ENCODE peak calls at places on chromosomes 13 and 19, in seven cellular contexts. S is bronchial epithelial cell, B is tibial artery, I is A172, Y is NCI-H2029, F is Caki2, N is NCI-H1092 treated with DMSO at 0.1 percent for 48 hours. A is an unnamed sample.

GRCh38 chr13:38530492-38530891 is 156.4 kb upstream of the FREM2 start:
- DNase-seq in S (peak; percentile 24), B (no peak), I (peak; percentile 4), Y (no peak), F (no peak), N (peak; percentile 28), A (no peak)

GRCh38 chr19:49243129-49243528 is 81.9 kb downstream of the SLC6A16 start:
- DNase-seq in S (no peak), B (no peak), I (no peak), Y (no peak), F (no peak), N (no peak), A (no peak)

GRCh38 chr13:34025746-34026145 is 207.8 kb downstream of the RFC3 start:
- DNase-seq in S (peak; percentile 62), B (no peak), I (peak; percentile 91), Y (no peak), F (peak; percentile 3), N (no peak), A (no peak)

GRCh38 chr13:62924395-62924794 is 1508.7 kb upstream of the PCDH20 start:
- DNase-seq in S (no peak), B (no peak), I (no peak), Y (no peak), F (no peak), N (no peak), A (no peak)

GRCh38 chr19:16836115-16836905 is 7.1 kb downstream of the SIN3B start:
- DNase-seq in S (peak; percentile 22), B (no peak), I (no peak), Y (no peak), F (no peak), N (no peak), A (no peak)

GRCh38 chr19:55305491-55305890 is 19.6 kb downstream of the TMEM150B start:
- DNase-seq in S (peak; percentile 26), B (no peak), I (peak; percentile 46), Y (peak; percentile 22), F (peak; percentile 19), N (peak; percentile 1), A (no peak)

GRCh38 chr13:48398450-48399095 is 14.3 kb downstream of the LPAR6 start:
- DNase-seq in S (peak; percentile 61), B (no peak), I (no peak), Y (no peak), F (peak; percentile 20), N (no peak), A (no peak)

GRCh38 chr13:97068146-97068545 is 73.9 kb upstream of the OXGR1 start:
- DNase-seq in S (no peak), B (no peak), I (peak; percentile 34), Y (peak; percentile 8), F (no peak), N (peak; percentile 86), A (peak; percentile 72)

GRCh38 chr13:107907065-107907464 is 308.3 kb downstream of the LIG4 start:
- DNase-seq in S (no peak), B (no peak), I (no peak), Y (no peak), F (no peak), N (no peak), A (no peak)

GRCh38 chr13:23470706-23471610 is 37.5 kb upstream of the SACS start:
- DNase-seq in S (no peak), B (no peak), I (no peak), Y (no peak), F (no peak), N (no peak), A (peak; percentile 32)

GRCh38 chr13:24050796-24051715 is 109.5 kb upstream of the SPATA13 start:
- DNase-seq in S (peak; percentile 43), B (no peak), I (no peak), Y (peak; percentile 62), F (no peak), N (no peak), A (no peak)

GRCh38 chr13:75486146-75486545 is 4.2 kb upstream of the TBC1D4 start:
- DNase-seq in S (no peak), B (no peak), I (no peak), Y (no peak), F (peak; percentile 72), N (no peak), A (no peak)

GRCh38 chr19:50357178-50358100 is 8.0 kb downstream of the NAPSA start:
- DNase-seq in S (peak; percentile 30), B (peak; percentile 87), I (peak; percentile 62), Y (peak; percentile 33), F (peak; percentile 63), N (peak; percentile 49), A (peak; percentile 58)

GRCh38 chr13:32212420-32212819 is 102.7 kb downstream of the ZAR1L start:
- DNase-seq in S (no peak), B (no peak), I (peak; percentile 49), Y (no peak), F (no peak), N (no peak), A (no peak)

GRCh38 chr19:38210458-38210987 is 13.5 kb downstream of the DPF1 start:
- DNase-seq in S (no peak), B (no peak), I (no peak), Y (peak; percentile 71), F (no peak), N (peak; percentile 39), A (no peak)